ENCODE peak calls at places on chromosomes 1 and 21, in six cellular contexts. R, H, O, Q, E and V are unnamed samples.

GRCh38 chr1:183227963-183228649 is 42.0 kb downstream of the LAMC2 start:
- DNase-seq in R (no peak), H (peak), O (peak), Q (peak), E (peak), V (no peak)

GRCh38 chr1:87089070-87089736 is 174.8 kb downstream of the HS2ST1 start:
- DNase-seq in R (no peak), H (no peak), O (no peak), Q (no peak), E (no peak), V (no peak)

GRCh38 chr21:41054206-41054605 is 113.8 kb upstream of the BACE2 start:
- DNase-seq in R (no peak), H (no peak), O (no peak), Q (no peak), E (no peak), V (no peak)

GRCh38 chr1:115544131-115544530 is 97.6 kb upstream of the VANGL1 start:
- DNase-seq in R (no peak), H (no peak), O (peak), Q (no peak), E (no peak), V (no peak)

GRCh38 chr21:41171210-41171609 is 3.2 kb downstream of the BACE2 start:
- DNase-seq in R (no peak), H (peak), O (no peak), Q (peak), E (peak), V (no peak)

GRCh38 chr1:229714964-229715603 is 89.0 kb downstream of the URB2 start:
- DNase-seq in R (no peak), H (no peak), O (peak), Q (peak), E (peak), V (no peak)

GRCh38 chr1:222171005-222171404 is 376.9 kb downstream of the HHIPL2 start:
- DNase-seq in R (no peak), H (no peak), O (peak), Q (peak), E (no peak), V (no peak)

GRCh38 chr1:106173101-106173500 is 883.4 kb upstream of the PRMT6 start:
- DNase-seq in R (no peak), H (no peak), O (no peak), Q (no peak), E (no peak), V (no peak)

GRCh38 chr1:50700226-50701020 is 259.6 kb downstream of the FAF1 start:
- DNase-seq in R (no peak), H (no peak), O (no peak), Q (no peak), E (no peak), V (no peak)

GRCh38 chr1:1177452-1178206 is 3.9 kb downstream of the TTLL10 start:
- DNase-seq in R (no peak), H (peak), O (no peak), Q (no peak), E (peak), V (no peak)

GRCh38 chr1:194252189-194252588 is 1065.8 kb upstream of the B3GALT2 start:
- DNase-seq in R (peak), H (no peak), O (peak), Q (no peak), E (no peak), V (no peak)

GRCh38 chr1:178189814-178190213 is 95.9 kb downstream of the RASAL2 start:
- DNase-seq in R (no peak), H (peak), O (peak), Q (no peak), E (no peak), V (no peak)

GRCh38 chr21:15278279-15278678 is 213.5 kb upstream of the NRIP1 start:
- DNase-seq in R (no peak), H (no peak), O (no peak), Q (no peak), E (no peak), V (no peak)

GRCh38 chr1:184656221-184656620 is 98.4 kb downstream of the EDEM3 start:
- DNase-seq in R (no peak), H (no peak), O (no peak), Q (no peak), E (no peak), V (no peak)

GRCh38 chr21:39377444-39378050 is 28.7 kb upstream of the HMGN1 start:
- DNase-seq in R (no peak), H (no peak), O (no peak), Q (peak), E (no peak), V (no peak)

DNA sequence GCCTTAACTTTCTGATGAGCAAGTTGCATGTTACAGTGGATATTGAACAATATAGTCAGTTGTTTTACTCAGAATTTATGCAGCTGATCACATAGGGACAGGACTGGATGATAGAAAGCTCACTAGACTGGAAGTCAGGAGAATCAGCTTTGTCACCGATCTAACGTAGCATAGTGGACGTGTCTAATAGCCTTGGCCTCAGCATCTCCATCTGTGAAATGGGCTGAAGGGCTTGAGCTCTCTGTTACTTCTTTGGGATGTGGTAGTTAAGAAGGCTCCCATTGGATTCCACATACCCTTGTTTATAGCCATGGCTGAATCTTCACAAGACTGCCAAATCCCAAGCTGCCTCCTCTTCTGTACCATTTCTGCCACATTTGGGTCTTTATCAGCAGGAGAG is 190.6 kb downstream of the GRIK1 start:
- DNase-seq in R (no peak), H (no peak), O (no peak), Q (no peak), E (no peak), V (no peak)
- H3K27ac ChIP-seq in R (no peak), H (no peak), O (no peak), Q (no peak), E (no peak), V (no peak)

DNA sequence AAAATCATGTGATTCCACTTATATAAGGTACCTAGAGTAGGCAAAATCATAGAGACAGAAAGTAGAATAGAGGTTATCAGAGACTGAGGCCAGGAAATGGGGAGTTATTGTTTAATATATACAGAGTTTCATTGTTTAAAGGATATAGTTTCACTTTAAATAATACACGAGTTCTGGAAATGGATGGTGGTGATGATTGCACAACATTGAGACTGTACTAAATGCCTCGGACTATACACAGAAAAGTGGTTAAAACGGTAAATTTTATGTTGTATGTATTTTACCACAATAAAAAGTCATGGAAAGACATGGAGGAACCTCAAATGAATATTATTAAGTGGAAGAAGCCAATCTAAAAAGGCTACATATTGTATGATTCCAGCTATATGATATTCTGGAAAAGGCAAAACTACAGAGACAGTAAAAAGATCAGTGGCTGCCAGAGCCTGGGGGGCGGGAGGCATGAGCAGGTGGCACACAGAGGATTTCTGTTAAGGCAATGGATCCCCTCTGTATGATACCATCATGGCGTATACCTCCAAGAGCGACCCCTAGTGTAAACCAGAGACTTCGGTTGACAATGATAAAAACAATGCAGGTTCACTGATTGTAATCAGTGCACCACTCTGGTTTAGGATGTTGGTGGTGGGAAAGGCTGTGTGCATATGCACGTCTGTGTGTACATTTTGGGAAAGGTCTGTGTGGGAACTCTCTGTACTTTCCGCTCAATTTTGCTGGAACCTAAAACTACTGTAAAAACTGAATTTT is 7.5 kb downstream of the C1orf198 start:
- DNase-seq in R (no peak), H (no peak), O (no peak), Q (no peak), E (no peak), V (no peak)
- H3K27ac ChIP-seq in R (no peak), H (peak), O (no peak), Q (no peak), E (no peak), V (peak)

DNA sequence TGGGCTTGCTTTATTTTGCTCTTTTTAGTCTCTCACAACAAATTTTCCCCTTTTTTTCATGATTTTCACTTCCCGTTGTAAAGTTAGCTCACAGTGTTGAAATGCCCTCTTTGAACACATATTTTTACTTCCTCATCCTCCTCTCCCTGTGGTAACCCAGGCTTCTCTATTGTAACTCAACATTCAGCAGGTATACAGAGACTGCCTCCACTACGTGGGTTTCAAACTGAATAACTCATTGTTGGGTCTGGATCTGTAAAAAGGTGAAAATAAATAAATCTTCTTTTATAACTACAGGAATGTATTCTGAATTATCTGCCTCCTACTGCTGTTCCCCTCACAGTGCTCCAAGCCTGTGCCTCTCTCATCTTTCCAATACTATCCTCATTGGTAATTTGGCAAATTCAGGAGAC is 166.4 kb downstream of the RUNX1 start:
- DNase-seq in R (no peak), H (no peak), O (no peak), Q (no peak), E (no peak), V (no peak)
- H3K27ac ChIP-seq in R (peak), H (no peak), O (peak), Q (peak), E (no peak), V (peak)

GRCh38 chr1:223738465-223739365 is 26.4 kb downstream of the CAPN2 start:
- DNase-seq in R (no peak), H (no peak), O (no peak), Q (peak), E (peak), V (no peak)
- H3K27ac ChIP-seq in R (peak), H (peak), O (no peak), Q (peak), E (peak), V (peak)

DNA sequence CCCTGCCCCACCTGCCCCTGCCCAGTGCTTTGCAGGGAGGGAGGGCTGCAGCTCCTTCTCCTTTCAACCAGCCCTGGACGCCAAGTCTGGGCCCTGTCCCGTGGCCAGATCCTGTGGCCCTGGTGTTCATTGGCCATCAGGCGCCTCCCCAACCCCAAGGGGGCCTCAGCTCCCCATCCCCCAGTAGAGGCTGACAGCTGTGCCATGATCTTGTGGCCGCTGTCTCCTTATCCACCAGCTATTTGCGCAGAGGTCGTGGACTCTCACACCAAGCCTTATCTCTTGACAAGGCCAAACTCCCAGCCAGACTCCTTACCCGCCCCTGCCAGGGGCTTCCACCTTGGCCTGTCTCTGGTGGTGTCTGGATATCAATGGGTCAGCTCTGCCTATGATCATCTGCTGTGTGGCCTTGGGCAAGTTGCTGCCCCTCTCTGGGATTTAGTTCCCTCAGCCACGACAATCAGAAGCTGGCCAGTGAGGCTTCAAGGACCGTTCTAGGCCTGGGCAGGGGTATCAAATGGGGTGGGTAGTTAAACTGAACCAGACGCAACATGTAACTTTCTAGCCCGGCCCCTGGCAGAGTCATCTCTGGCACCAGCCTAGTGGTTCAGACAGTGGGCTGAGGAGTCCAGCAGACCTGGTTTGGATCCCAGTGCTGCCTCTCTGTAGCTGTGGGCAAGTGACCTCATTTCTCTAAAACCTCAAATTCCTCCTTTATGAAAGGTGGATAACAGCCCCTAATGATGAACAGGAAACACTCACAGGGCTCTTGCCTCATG is 3.3 kb upstream of the COL8A2 start:
- DNase-seq in R (no peak), H (no peak), O (peak), Q (no peak), E (no peak), V (no peak)
- H3K27ac ChIP-seq in R (no peak), H (no peak), O (no peak), Q (no peak), E (no peak), V (no peak)

GRCh38 chr1:99975569-99975968 is 5.8 kb downstream of the SLC35A3 start:
- DNase-seq in R (no peak), H (no peak), O (no peak), Q (no peak), E (no peak), V (no peak)
- H3K27ac ChIP-seq in R (no peak), H (no peak), O (no peak), Q (no peak), E (no peak), V (no peak)

GRCh38 chr21:34906401-34906800 is 142.7 kb downstream of the RUNX1 start:
- DNase-seq in R (no peak), H (no peak), O (no peak), Q (no peak), E (no peak), V (no peak)

GRCh38 chr21:34907783-34908423 is 141.2 kb downstream of the RUNX1 start:
- DNase-seq in R (no peak), H (no peak), O (no peak), Q (no peak), E (no peak), V (no peak)

GRCh38 chr21:34908424-34909055 is 140.6 kb downstream of the RUNX1 start:
- DNase-seq in R (no peak), H (no peak), O (no peak), Q (no peak), E (no peak), V (no peak)

GRCh38 chr21:34900376-34900775 is 148.7 kb downstream of the RUNX1 start:
- DNase-seq in R (no peak), H (no peak), O (no peak), Q (no peak), E (no peak), V (no peak)

DNA sequence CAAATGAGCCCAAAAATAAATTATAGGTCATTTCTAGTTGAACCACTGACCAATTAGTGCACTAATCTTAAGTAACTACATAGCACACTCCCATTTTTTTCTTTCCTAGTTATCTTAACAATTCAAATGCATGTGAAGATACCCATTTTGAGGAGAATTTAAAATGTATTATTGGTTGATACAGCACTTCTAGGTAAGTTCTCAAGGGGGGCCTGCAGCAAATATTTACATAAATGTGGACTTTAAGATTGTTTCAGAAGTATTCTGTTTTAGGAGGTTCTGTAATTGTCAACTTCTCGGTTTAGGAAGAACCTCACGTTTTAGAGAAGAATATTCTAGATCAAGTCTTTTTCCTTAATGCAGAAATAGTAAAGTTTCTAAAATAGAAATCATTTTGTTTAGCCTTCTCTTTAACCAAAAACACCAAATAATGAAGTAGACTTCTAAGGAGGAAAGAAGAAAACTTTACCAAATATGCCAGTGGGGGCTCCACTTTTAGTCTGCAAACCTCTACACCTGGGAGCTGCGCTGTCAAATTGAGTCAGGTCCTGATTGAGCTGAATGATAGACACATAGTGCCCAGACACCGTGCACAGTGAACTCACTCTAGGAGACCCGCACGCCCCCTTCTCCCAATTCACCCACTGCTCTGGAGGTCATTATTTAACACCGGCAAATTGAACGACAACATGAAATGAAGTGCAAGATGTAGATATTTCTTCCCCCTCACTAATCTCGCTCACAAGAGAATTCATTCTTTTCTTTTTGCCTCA is 144.4 kb downstream of the RUNX1 start:
- DNase-seq in R (no peak), H (no peak), O (no peak), Q (no peak), E (no peak), V (no peak)
- H3K27ac ChIP-seq in R (no peak), H (no peak), O (no peak), Q (no peak), E (no peak), V (no peak)

GRCh38 chr21:46605759-46606426 is 1.0 kb upstream of the S100B start:
- DNase-seq in R (no peak), H (peak), O (no peak), Q (no peak), E (no peak), V (no peak)

GRCh38 chr21:46607605-46608004 is 2.7 kb upstream of the S100B start:
- DNase-seq in R (no peak), H (no peak), O (no peak), Q (no peak), E (no peak), V (no peak)

GRCh38 chr21:46604329-46604974 is 430 bp downstream of the S100B start:
- DNase-seq in R (no peak), H (no peak), O (no peak), Q (no peak), E (no peak), V (no peak)

GRCh38 chr21:46604975-46605758 is at the start of gene S100B:
- DNase-seq in R (no peak), H (no peak), O (no peak), Q (no peak), E (no peak), V (no peak)

GRCh38 chr21:46606427-46606813 is 1.5 kb upstream of the S100B start:
- DNase-seq in R (no peak), H (no peak), O (no peak), Q (no peak), E (no peak), V (no peak)
- H3K27ac ChIP-seq in R (no peak), H (no peak), O (no peak), Q (no peak), E (no peak), V (no peak)

GRCh38 chr1:110874303-110875215 is 1.6 kb downstream of the CD53 start:
- DNase-seq in R (no peak), H (no peak), O (no peak), Q (no peak), E (no peak), V (no peak)

GRCh38 chr1:110872366-110872744 is 593 bp upstream of the CD53 start:
- DNase-seq in R (no peak), H (no peak), O (no peak), Q (no peak), E (no peak), V (no peak)

GRCh38 chr1:110872745-110873435 is at the start of gene CD53:
- DNase-seq in R (no peak), H (peak), O (no peak), Q (no peak), E (no peak), V (no peak)

GRCh38 chr1:110875216-110875731 is 2.3 kb downstream of the CD53 start:
- DNase-seq in R (no peak), H (no peak), O (no peak), Q (no peak), E (no peak), V (no peak)

GRCh38 chr1:110873856-110874255 is 908 bp downstream of the CD53 start:
- DNase-seq in R (no peak), H (no peak), O (no peak), Q (no peak), E (no peak), V (no peak)
- H3K27ac ChIP-seq in R (no peak), H (no peak), O (no peak), Q (no peak), E (no peak), V (no peak)

GRCh38 chr1:85746777-85747176 is 38.5 kb upstream of the ZNHIT6 start:
- DNase-seq in R (no peak), H (no peak), O (no peak), Q (no peak), E (no peak), V (no peak)
- H3K27ac ChIP-seq in R (no peak), H (no peak), O (no peak), Q (no peak), E (no peak), V (no peak)